ENCODE peak calls at places on chromosome 5, in seven cellular contexts. One of them, this sample, is unnamed.

GRCh38 chr5:113271753-113272454 is 162.9 kb downstream of the TSSK1B start:
- DNase-seq in NCI-H2081 treated with DMSO at 0.1 percent for 48 hours: no peak
- DNase-seq in cardiac fibroblast: peak
- DNase-seq in omental fat pad: no peak
- DNase-seq in stimulated activated CD4-positive, alpha-beta T cell treated with anti-CD3 and anti-CD28 coated beads, Interleukin-1b, Interleukin-23, amount 100 ng/mL, for 24 hours: no peak
- DNase-seq in left ventricle myocardium inferior: no peak
- DNase-seq in NCI-H1436: no peak
- DNase-seq in this sample: no peak

GRCh38 chr5:19241690-19242089 is 746.3 kb downstream of the CDH18 start:
- DNase-seq in cardiac fibroblast: no peak
- DNase-seq in NCI-H2081 treated with DMSO at 0.1 percent for 48 hours: no peak
- DNase-seq in left ventricle myocardium inferior: no peak
- DNase-seq in omental fat pad: no peak
- DNase-seq in NCI-H1436: no peak
- DNase-seq in stimulated activated CD4-positive, alpha-beta T cell treated with anti-CD3 and anti-CD28 coated beads, Interleukin-1b, Interleukin-23, amount 100 ng/mL, for 24 hours: no peak
- DNase-seq in this sample: no peak

GRCh38 chr5:57175586-57175985 is 1.7 kb downstream of the GPBP1 start:
- DNase-seq in left ventricle myocardium inferior: no peak
- DNase-seq in NCI-H2081 treated with DMSO at 0.1 percent for 48 hours: no peak
- DNase-seq in omental fat pad: no peak
- DNase-seq in cardiac fibroblast: no peak
- DNase-seq in NCI-H1436: no peak
- DNase-seq in stimulated activated CD4-positive, alpha-beta T cell treated with anti-CD3 and anti-CD28 coated beads, Interleukin-1b, Interleukin-23, amount 100 ng/mL, for 24 hours: peak
- DNase-seq in this sample: peak

GRCh38 chr5:127898551-127899213 is 184.9 kb upstream of the SLC12A2 start:
- DNase-seq in cardiac fibroblast: no peak
- DNase-seq in omental fat pad: no peak
- DNase-seq in NCI-H2081 treated with DMSO at 0.1 percent for 48 hours: no peak
- DNase-seq in NCI-H1436: no peak
- DNase-seq in stimulated activated CD4-positive, alpha-beta T cell treated with anti-CD3 and anti-CD28 coated beads, Interleukin-1b, Interleukin-23, amount 100 ng/mL, for 24 hours: no peak
- DNase-seq in left ventricle myocardium inferior: no peak
- DNase-seq in this sample: no peak

GRCh38 chr5:109529520-109529919 is 119.7 kb upstream of the PJA2 start:
- DNase-seq in omental fat pad: no peak
- DNase-seq in NCI-H1436: no peak
- DNase-seq in cardiac fibroblast: peak
- DNase-seq in stimulated activated CD4-positive, alpha-beta T cell treated with anti-CD3 and anti-CD28 coated beads, Interleukin-1b, Interleukin-23, amount 100 ng/mL, for 24 hours: no peak
- DNase-seq in NCI-H2081 treated with DMSO at 0.1 percent for 48 hours: no peak
- DNase-seq in left ventricle myocardium inferior: no peak
- DNase-seq in this sample: no peak

GRCh38 chr5:178196986-178197385 is 7.3 kb upstream of the HNRNPAB start:
- DNase-seq in omental fat pad: no peak
- DNase-seq in NCI-H2081 treated with DMSO at 0.1 percent for 48 hours: no peak
- DNase-seq in stimulated activated CD4-positive, alpha-beta T cell treated with anti-CD3 and anti-CD28 coated beads, Interleukin-1b, Interleukin-23, amount 100 ng/mL, for 24 hours: no peak
- DNase-seq in NCI-H1436: no peak
- DNase-seq in left ventricle myocardium inferior: no peak
- DNase-seq in cardiac fibroblast: no peak
- DNase-seq in this sample: no peak

GRCh38 chr5:149108651-149109280 is 32.5 kb upstream of the ABLIM3 start:
- DNase-seq in stimulated activated CD4-positive, alpha-beta T cell treated with anti-CD3 and anti-CD28 coated beads, Interleukin-1b, Interleukin-23, amount 100 ng/mL, for 24 hours: no peak
- DNase-seq in omental fat pad: no peak
- DNase-seq in cardiac fibroblast: no peak
- DNase-seq in left ventricle myocardium inferior: no peak
- DNase-seq in NCI-H2081 treated with DMSO at 0.1 percent for 48 hours: no peak
- DNase-seq in NCI-H1436: no peak
- DNase-seq in this sample: no peak

GRCh38 chr5:171207256-171207866 is 101.7 kb upstream of the TLX3 start:
- DNase-seq in cardiac fibroblast: peak
- DNase-seq in left ventricle myocardium inferior: no peak
- DNase-seq in omental fat pad: no peak
- DNase-seq in NCI-H2081 treated with DMSO at 0.1 percent for 48 hours: no peak
- DNase-seq in stimulated activated CD4-positive, alpha-beta T cell treated with anti-CD3 and anti-CD28 coated beads, Interleukin-1b, Interleukin-23, amount 100 ng/mL, for 24 hours: peak
- DNase-seq in NCI-H1436: no peak
- DNase-seq in this sample: peak

GRCh38 chr5:98698359-98698758 is 75.1 kb upstream of the RGMB start:
- DNase-seq in cardiac fibroblast: peak
- DNase-seq in NCI-H1436: no peak
- DNase-seq in left ventricle myocardium inferior: no peak
- DNase-seq in stimulated activated CD4-positive, alpha-beta T cell treated with anti-CD3 and anti-CD28 coated beads, Interleukin-1b, Interleukin-23, amount 100 ng/mL, for 24 hours: no peak
- DNase-seq in omental fat pad: no peak
- DNase-seq in NCI-H2081 treated with DMSO at 0.1 percent for 48 hours: no peak
- DNase-seq in this sample: no peak

GRCh38 chr5:144391044-144391443 is 220.4 kb downstream of the KCTD16 start:
- DNase-seq in stimulated activated CD4-positive, alpha-beta T cell treated with anti-CD3 and anti-CD28 coated beads, Interleukin-1b, Interleukin-23, amount 100 ng/mL, for 24 hours: no peak
- DNase-seq in NCI-H2081 treated with DMSO at 0.1 percent for 48 hours: no peak
- DNase-seq in NCI-H1436: no peak
- DNase-seq in omental fat pad: no peak
- DNase-seq in cardiac fibroblast: no peak
- DNase-seq in left ventricle myocardium inferior: no peak
- DNase-seq in this sample: no peak

GRCh38 chr5:58582004-58582403 is 871 bp upstream of the RAB3C start:
- DNase-seq in NCI-H1436: no peak
- DNase-seq in omental fat pad: no peak
- DNase-seq in NCI-H2081 treated with DMSO at 0.1 percent for 48 hours: no peak
- DNase-seq in cardiac fibroblast: no peak
- DNase-seq in left ventricle myocardium inferior: no peak
- DNase-seq in stimulated activated CD4-positive, alpha-beta T cell treated with anti-CD3 and anti-CD28 coated beads, Interleukin-1b, Interleukin-23, amount 100 ng/mL, for 24 hours: no peak
- DNase-seq in this sample: no peak

GRCh38 chr5:81422671-81423070 is 28.7 kb upstream of the ACOT12 start:
- DNase-seq in omental fat pad: no peak
- DNase-seq in NCI-H2081 treated with DMSO at 0.1 percent for 48 hours: no peak
- DNase-seq in stimulated activated CD4-positive, alpha-beta T cell treated with anti-CD3 and anti-CD28 coated beads, Interleukin-1b, Interleukin-23, amount 100 ng/mL, for 24 hours: no peak
- DNase-seq in NCI-H1436: no peak
- DNase-seq in left ventricle myocardium inferior: no peak
- DNase-seq in cardiac fibroblast: peak
- DNase-seq in this sample: no peak

GRCh38 chr5:1343315-1343751 is 1.6 kb downstream of the CLPTM1L start:
- DNase-seq in NCI-H2081 treated with DMSO at 0.1 percent for 48 hours: no peak
- DNase-seq in cardiac fibroblast: no peak
- DNase-seq in NCI-H1436: no peak
- DNase-seq in omental fat pad: no peak
- DNase-seq in stimulated activated CD4-positive, alpha-beta T cell treated with anti-CD3 and anti-CD28 coated beads, Interleukin-1b, Interleukin-23, amount 100 ng/mL, for 24 hours: no peak
- DNase-seq in left ventricle myocardium inferior: no peak
- DNase-seq in this sample: no peak

GRCh38 chr5:155735388-155735787 is 591.6 kb upstream of the SGCD start:
- DNase-seq in stimulated activated CD4-positive, alpha-beta T cell treated with anti-CD3 and anti-CD28 coated beads, Interleukin-1b, Interleukin-23, amount 100 ng/mL, for 24 hours: no peak
- DNase-seq in omental fat pad: no peak
- DNase-seq in NCI-H1436: no peak
- DNase-seq in NCI-H2081 treated with DMSO at 0.1 percent for 48 hours: peak
- DNase-seq in left ventricle myocardium inferior: peak
- DNase-seq in cardiac fibroblast: no peak
- DNase-seq in this sample: no peak

GRCh38 chr5:17333755-17334154 is 116.3 kb downstream of the BASP1 start:
- DNase-seq in left ventricle myocardium inferior: no peak
- DNase-seq in cardiac fibroblast: no peak
- DNase-seq in NCI-H2081 treated with DMSO at 0.1 percent for 48 hours: no peak
- DNase-seq in stimulated activated CD4-positive, alpha-beta T cell treated with anti-CD3 and anti-CD28 coated beads, Interleukin-1b, Interleukin-23, amount 100 ng/mL, for 24 hours: no peak
- DNase-seq in omental fat pad: no peak
- DNase-seq in NCI-H1436: no peak
- DNase-seq in this sample: no peak

This sample was measured in PC-9.